ENCODE peak calls at places on chromosomes 5 and 9, in four cellular contexts. I is HepG2, E is HEK293T, S is K562. B is an unnamed sample.

GRCh38 chr5:172683264-172683663 is 42.2 kb downstream of the NEURL1B start:
- DNase-seq in I (no peak), E (no peak), S (no peak), B (no peak)

GRCh38 chr5:83924171-83924570 is 203.5 kb upstream of the HAPLN1 start:
- DNase-seq in I (no peak), E (no peak), S (no peak), B (no peak)

GRCh38 chr5:113061851-113062631 is 85.4 kb downstream of the DCP2 start:
- DNase-seq in E (no peak), I (no peak), S (no peak), B (no peak)

GRCh38 chr5:144549580-144549979 is 378.9 kb downstream of the KCTD16 start:
- DNase-seq in E (no peak), S (no peak), I (no peak), B (no peak)

GRCh38 chr5:33537240-33537639 is 96.5 kb downstream of the TARS1 start:
- DNase-seq in I (no peak), E (no peak), S (no peak), B (no peak)

GRCh38 chr5:171850354-171850947 is 64.8 kb downstream of the SMIM23 start:
- DNase-seq in E (peak), I (peak), S (no peak), B (no peak)

GRCh38 chr9:121945849-121946248 is 147.3 kb downstream of the TTLL11 start:
- DNase-seq in I (no peak), E (no peak), S (no peak), B (no peak)

GRCh38 chr5:15885156-15885555 is 294.4 kb downstream of the MARCHF11 start:
- DNase-seq in S (no peak), E (no peak), I (no peak), B (no peak)

GRCh38 chr5:58761418-58761817 is 178.5 kb downstream of the RAB3C start:
- DNase-seq in E (no peak), I (no peak), S (no peak), B (no peak)

GRCh38 chr5:10564838-10565784 is 1.2 kb downstream of the ANKRD33B start:
- DNase-seq in S (no peak), E (no peak), I (no peak), B (no peak)

GRCh38 chr9:100669968-100670367 is 92.1 kb downstream of the CAVIN4 start:
- DNase-seq in I (no peak), S (no peak), E (no peak), B (no peak)

GRCh38 chr5:133785182-133785581 is 172.8 kb upstream of the FSTL4 start:
- DNase-seq in I (no peak), E (no peak), S (no peak), B (no peak)

GRCh38 chr9:5388026-5388806 is 48.5 kb upstream of the RLN1 start:
- DNase-seq in I (no peak), E (no peak), S (no peak), B (no peak)

GRCh38 chr5:116837876-116838568 is 263.4 kb upstream of the SEMA6A start:
- DNase-seq in S (no peak), E (no peak), I (no peak), B (no peak)

GRCh38 chr5:73436535-73437125 is 11.9 kb downstream of the FOXD1 start:
- DNase-seq in E (peak), S (no peak), I (no peak), B (no peak)

GRCh38 chr5:18236386-18236785 is 602.1 kb downstream of the TAF11L14 start:
- DNase-seq in E (no peak), S (no peak), I (no peak), B (no peak)

GRCh38 chr9:90114641-90115040 is 509.8 kb downstream of the GADD45G start:
- DNase-seq in S (no peak), I (no peak), E (no peak), B (no peak)

GRCh38 chr9:137828527-137829259 is 48.9 kb upstream of the CACNA1B start:
- DNase-seq in S (peak), E (peak), I (no peak), B (no peak)
- TF ChIP-seq FOXK2 in S (no peak), E (no peak), I (no peak), B (no peak)

DNA sequence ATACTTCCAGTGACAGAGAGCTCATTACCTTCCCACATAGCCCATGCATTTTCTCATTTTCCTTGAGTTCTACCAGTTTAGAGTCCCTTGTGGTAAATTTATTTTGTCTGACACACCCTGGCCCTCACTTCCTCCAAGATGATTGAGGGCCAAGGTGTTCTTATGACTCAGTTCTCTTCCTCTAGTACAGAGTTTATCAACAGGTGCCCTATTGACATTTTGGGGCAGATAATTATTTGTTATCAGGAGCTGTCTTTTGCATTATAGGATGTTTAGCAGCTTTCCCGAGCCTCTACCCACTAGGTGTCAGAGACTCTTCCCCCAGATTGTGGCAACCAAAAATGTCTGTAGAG is 7.1 kb downstream of the SLC36A3 start:
- DNase-seq in S (no peak), I (no peak), E (no peak), B (no peak)
- TF ChIP-seq FOXK2 in S (no peak), I (no peak), E (no peak), B (no peak)

GRCh38 chr5:137753227-137753985 is 757 bp downstream of the HNRNPA0 start:
- DNase-seq in S (peak), E (peak), I (no peak), B (no peak)
- TF ChIP-seq FOXK2 in S (no peak), E (no peak), I (no peak), B (no peak)

GRCh38 chr5:82073179-82073578 is 101.4 kb downstream of the ATG10 start:
- DNase-seq in S (no peak), I (no peak), E (no peak), B (no peak)
- TF ChIP-seq FOXK2 in S (no peak), I (no peak), E (no peak), B (no peak)

DNA sequence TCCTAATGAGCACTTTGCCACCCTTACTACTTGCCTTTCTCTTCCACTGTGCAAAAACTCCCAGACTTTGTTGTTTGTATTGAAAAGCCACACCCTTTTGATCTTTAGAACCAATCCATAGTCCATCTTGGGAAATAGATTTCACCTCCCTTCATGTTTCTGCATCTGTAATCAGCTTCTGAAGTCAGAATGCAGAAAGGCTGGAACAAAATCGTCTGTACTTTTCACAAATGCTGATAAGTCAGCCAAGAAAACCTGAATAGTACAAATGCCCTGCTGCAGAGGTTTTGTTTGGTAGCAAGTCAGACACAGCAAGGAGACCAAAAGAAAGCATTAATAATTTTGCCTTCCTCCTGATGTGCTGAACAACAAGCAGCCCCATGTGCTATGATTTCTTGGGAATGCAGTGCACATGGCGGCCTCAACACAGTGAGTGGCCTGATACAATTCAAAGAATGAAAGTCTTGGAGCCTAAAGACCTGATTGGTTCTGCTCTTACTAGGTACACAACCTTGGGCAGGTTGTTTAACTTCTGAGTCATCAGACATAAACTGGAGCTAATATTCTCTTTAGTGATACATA is 59.2 kb upstream of the STK32A start:
- DNase-seq in S (no peak), I (peak), E (no peak), B (no peak)
- TF ChIP-seq FOXK2 in S (no peak), I (no peak), E (no peak), B (no peak)

DNA sequence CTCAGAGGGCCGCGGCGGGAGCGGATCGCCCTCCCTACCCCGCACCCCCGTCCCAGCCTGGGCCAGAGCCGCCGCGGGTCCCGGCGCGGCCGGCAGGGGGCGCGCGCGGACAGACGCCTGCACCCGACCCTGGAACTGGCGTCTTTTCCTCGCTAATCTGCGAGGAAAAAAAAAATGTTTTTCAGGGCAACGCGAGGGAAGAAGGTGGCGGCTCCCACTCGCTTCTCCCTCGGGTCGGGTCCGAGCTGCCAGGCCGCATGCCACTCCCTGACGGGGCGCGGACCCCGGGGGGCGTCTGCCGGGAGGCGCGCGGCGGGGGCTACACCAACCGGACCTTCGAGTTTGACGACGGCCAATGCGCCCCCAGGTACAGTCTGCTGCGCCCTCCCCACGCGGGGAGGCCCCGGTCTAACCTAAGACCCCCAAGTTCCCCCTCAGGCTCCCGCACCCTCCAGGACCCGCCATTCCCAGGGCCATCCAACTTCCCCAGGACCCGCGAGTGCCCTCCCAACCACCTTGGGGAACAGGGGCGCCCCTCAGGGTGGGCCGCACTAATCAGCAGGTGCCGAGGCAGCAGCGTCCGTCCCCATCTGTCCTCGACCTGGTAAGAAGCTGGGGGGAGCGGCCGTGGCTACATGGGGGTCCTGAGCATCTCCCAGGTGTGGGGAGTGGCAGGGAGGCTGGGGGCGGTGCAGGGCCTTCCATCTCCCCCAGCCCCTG is at the start of gene KCNT1:
- DNase-seq in E (peak), I (no peak), S (peak), B (no peak)
- TF ChIP-seq FOXK2 in E (no peak), I (no peak), S (no peak), B (no peak)

B was measured in GM12878.